ENCODE peak calls at places on chromosome 15, in four cellular contexts. P is psoas muscle, U is sigmoid colon, N is adrenal gland. Y is an unnamed sample.
A peak's percentile ranks its signal among the peaks of the same experiment; 100 is the strongest.

GRCh38 chr15:39213385-39213840 is 367.5 kb upstream of the THBS1 start:
- DNase-seq in P (no peak), U (peak; percentile 66), N (peak; percentile 45), Y (no peak)

GRCh38 chr15:98889930-98890695 is 117.5 kb downstream of the PGPEP1L start:
- DNase-seq in P (no peak), U (no peak), N (no peak), Y (no peak)

GRCh38 chr15:24054547-24055245 is 367.6 kb upstream of the NDN start:
- DNase-seq in P (no peak), U (no peak), N (no peak), Y (no peak)

GRCh38 chr15:34987623-34987981 is 485 bp downstream of the ZNF770 start:
- DNase-seq in P (no peak), U (no peak), N (peak; percentile 36), Y (no peak)

GRCh38 chr15:94135748-94136147 is 95.6 kb upstream of the MCTP2 start:
- DNase-seq in P (no peak), U (no peak), N (no peak), Y (no peak)

GRCh38 chr15:57079907-57080750 is 161.7 kb downstream of the TCF12 start:
- DNase-seq in P (no peak), U (no peak), N (no peak), Y (no peak)

GRCh38 chr15:82742134-82742533 is 32.5 kb upstream of the AP3B2 start:
- DNase-seq in P (no peak), U (no peak), N (no peak), Y (no peak)

GRCh38 chr15:93664180-93664951 is 567.0 kb upstream of the MCTP2 start:
- DNase-seq in P (no peak), U (no peak), N (no peak), Y (no peak)

GRCh38 chr15:31598620-31599019 is 272.0 kb downstream of the KLF13 start:
- DNase-seq in P (no peak), U (no peak), N (no peak), Y (no peak)

GRCh38 chr15:40047413-40048154 is 8.6 kb upstream of the SRP14 start:
- DNase-seq in P (peak; percentile 49), U (peak; percentile 78), N (peak; percentile 72), Y (no peak)

GRCh38 chr15:55627730-55628368 is 39.7 kb upstream of the PYGO1 start:
- DNase-seq in P (peak; percentile 22), U (no peak), N (peak; percentile 82), Y (no peak)

GRCh38 chr15:40081691-40082194 is 26.9 kb downstream of the BMF start:
- DNase-seq in P (peak; percentile 43), U (peak; percentile 86), N (peak; percentile 71), Y (no peak)

GRCh38 chr15:56957812-56958406 is 39.5 kb downstream of the TCF12 start:
- DNase-seq in P (no peak), U (no peak), N (no peak), Y (no peak)

GRCh38 chr15:47407692-47408091 is 309.6 kb upstream of the SEMA6D start:
- DNase-seq in P (no peak), U (no peak), N (no peak), Y (no peak)

GRCh38 chr15:66071621-66072295 is 181.8 kb downstream of the MEGF11 start:
- DNase-seq in P (no peak), U (peak; percentile 43), N (no peak), Y (no peak)

GRCh38 chr15:36449084-36449661 is 130.3 kb upstream of the CDIN1 start:
- DNase-seq in P (no peak), U (no peak), N (no peak), Y (no peak)

GRCh38 chr15:49435201-49435600 is 12.2 kb downstream of the FGF7 start:
- DNase-seq in P (no peak), U (no peak), N (no peak), Y (no peak)

GRCh38 chr15:80870893-80871292 is 91.7 kb downstream of the CEMIP start:
- DNase-seq in P (no peak), U (no peak), N (no peak), Y (no peak)

GRCh38 chr15:29126821-29127461 is 142.7 kb downstream of the NSMCE3 start:
- DNase-seq in P (no peak), U (peak; percentile 58), N (no peak), Y (peak; percentile 83)

GRCh38 chr15:73857193-73857920 is 16.0 kb upstream of the TBC1D21 start:
- DNase-seq in P (no peak), U (no peak), N (no peak), Y (no peak)

GRCh38 chr15:78509726-78510312 is 2.4 kb downstream of the HYKK start:
- DNase-seq in P (no peak), U (no peak), N (no peak), Y (no peak)

GRCh38 chr15:85767785-85768529 is 26.8 kb downstream of the KLHL25 start:
- DNase-seq in P (no peak), U (no peak), N (no peak), Y (no peak)

GRCh38 chr15:34709866-34710265 is 44.9 kb downstream of the GJD2 start:
- DNase-seq in P (no peak), U (no peak), N (no peak), Y (no peak)

GRCh38 chr15:45456212-45457106 is 66.1 kb downstream of the SLC30A4 start:
- DNase-seq in P (peak; percentile 48), U (peak; percentile 89), N (peak; percentile 92), Y (no peak)

GRCh38 chr15:27850961-27851636 is 248.0 kb downstream of the OCA2 start:
- DNase-seq in P (no peak), U (no peak), N (no peak), Y (no peak)

GRCh38 chr15:43792761-43793493 is 807 bp downstream of the SERF2 start:
- DNase-seq in P (peak; percentile 54), U (no peak), N (peak; percentile 74), Y (no peak)

GRCh38 chr15:63042879-63043340 is 363 bp downstream of the TPM1 start:
- DNase-seq in P (peak; percentile 36), U (no peak), N (no peak), Y (no peak)

GRCh38 chr15:44137750-44138149 is 57.3 kb downstream of the FRMD5 start:
- DNase-seq in P (no peak), U (no peak), N (peak; percentile 28), Y (no peak)

GRCh38 chr15:52834379-52834778 is 44.2 kb upstream of the ONECUT1 start:
- DNase-seq in P (no peak), U (no peak), N (no peak), Y (no peak)

DNA sequence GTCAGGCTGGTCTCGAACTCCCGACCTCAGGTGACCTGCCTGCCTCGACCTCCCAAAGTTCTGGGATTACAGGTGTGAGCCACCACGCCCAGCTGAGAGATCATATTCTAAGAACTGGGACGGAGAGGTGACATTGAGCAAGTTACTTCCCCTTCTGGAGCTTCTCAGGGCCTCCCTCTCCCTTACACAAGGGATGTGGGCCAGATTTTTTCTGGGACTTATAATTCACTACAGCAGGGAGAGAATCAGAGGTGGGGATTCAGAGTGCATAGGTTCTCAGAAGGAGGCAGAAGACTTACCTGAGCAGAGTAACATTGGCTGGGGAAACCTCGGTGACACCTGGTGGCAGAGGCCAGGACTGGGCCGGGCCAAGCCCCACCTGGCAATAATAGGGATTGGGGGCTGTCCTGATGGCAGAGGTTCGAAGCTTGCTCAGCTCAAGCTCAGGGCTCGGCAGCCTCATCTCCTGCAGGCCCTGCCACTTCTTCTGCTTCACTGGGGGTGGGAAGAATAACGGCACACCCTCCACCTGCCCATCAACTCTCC is 6.8 kb downstream of the LTK start:
- DNase-seq in P (no peak), U (no peak), N (no peak), Y (no peak)
- TF ChIP-seq CTCF in P (no peak), U (no peak), N (no peak), Y (no peak)

DNA sequence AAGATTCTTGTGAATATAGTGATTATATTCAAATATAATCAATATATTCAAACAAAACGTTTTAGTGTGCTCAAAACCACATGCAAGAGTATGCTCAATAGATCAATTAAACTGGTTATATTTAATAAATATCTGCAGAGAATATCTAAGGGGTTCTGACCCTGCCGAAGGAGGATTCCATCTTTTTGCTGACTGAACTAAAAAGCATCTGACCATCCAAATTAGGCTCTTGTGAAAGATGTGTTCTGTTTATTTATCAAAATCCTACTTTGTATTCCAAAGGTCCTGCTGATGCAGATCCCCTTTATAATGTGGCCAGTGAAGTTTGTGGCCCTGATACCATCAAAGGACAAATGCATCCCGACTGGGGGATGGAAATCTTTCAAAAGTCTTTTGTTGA is 41.8 kb upstream of the ARPIN start:
- DNase-seq in P (no peak), U (no peak), N (no peak), Y (no peak)
- TF ChIP-seq CTCF in P (no peak), U (no peak), N (no peak), Y (no peak)

GRCh38 chr15:91973481-91973880 is 120.0 kb downstream of the SLCO3A1 start:
- DNase-seq in P (no peak), U (no peak), N (no peak), Y (no peak)
- TF ChIP-seq CTCF in P (no peak), U (no peak), N (no peak), Y (peak; percentile 28)

GRCh38 chr15:101318147-101318809 is 23.2 kb upstream of the SNRPA1 start:
- DNase-seq in P (no peak), U (no peak), N (no peak), Y (no peak)

GRCh38 chr15:101322016-101322695 is 27.1 kb upstream of the SNRPA1 start:
- DNase-seq in P (no peak), U (no peak), N (no peak), Y (no peak)

GRCh38 chr15:101322849-101323477 is 27.9 kb upstream of the SNRPA1 start:
- DNase-seq in P (no peak), U (no peak), N (no peak), Y (no peak)

GRCh38 chr15:101318810-101319200 is 23.8 kb upstream of the SNRPA1 start:
- DNase-seq in P (no peak), U (no peak), N (no peak), Y (no peak)

DNA sequence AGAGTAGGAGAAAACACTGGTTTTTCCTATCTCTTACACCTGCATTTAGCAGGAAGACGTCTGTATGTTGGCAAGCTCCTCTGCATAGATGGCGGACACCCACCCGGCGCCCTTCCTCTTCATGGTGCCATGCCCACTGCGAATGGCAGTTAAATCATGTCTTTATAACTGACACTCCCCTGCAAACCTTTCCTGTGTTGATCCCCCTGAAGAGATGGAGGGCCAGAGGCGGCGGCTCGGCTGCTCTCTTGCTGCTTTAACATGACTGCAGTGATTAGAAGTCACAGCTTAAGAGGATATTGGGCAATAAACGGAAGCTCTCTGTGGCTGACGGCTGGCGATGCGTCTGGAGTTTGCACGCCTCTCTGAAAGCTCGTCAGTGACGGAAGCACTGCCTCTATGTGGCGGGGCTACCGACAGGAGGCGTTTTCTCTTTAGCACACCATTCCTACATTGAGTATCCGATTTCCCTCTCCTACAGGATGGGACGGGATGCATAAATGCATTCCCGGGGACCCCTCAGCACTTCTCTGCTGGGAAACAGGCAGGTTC is 25.5 kb upstream of the SNRPA1 start:
- DNase-seq in P (peak; percentile 39), U (peak; percentile 79), N (peak; percentile 42), Y (no peak)
- TF ChIP-seq CTCF in P (no peak), U (no peak), N (no peak), Y (peak; percentile 44)

DNA sequence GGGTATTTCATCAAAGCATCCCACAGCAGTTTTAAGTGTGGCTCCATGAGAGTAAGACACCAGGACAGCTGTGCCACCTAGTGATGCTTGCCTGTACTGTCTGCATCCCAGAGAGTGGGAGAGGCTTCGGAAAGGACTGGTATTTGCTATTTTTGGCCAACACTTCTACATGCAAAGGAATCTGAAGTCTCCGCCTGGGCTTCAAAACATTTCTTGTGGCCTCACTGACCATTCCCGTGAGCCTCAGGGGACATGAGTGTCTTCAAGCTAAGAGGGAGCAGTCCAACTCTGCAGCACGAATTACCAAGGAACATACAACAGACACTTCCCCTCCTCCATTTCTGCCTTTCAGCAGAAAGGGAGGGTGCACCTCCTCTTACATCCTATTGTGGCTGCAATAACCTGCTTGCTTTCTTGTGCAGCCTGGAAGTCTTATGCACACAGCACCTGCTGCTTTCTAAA is 177.5 kb downstream of the RORA start:
- DNase-seq in P (peak; percentile 34), U (peak; percentile 71), N (peak; percentile 35), Y (no peak)
- TF ChIP-seq CTCF in P (peak; percentile 64), U (peak; percentile 11), N (peak; percentile 18), Y (peak; percentile 89)

Y was measured in chondrocyte.